ENCODE peak calls at places on chromosomes 12 and 14, in eight cellular contexts. O, U, T, G, A, P, B and N are unnamed samples.

GRCh38 chr14:68675233-68675577 is 117.7 kb downstream of the ZFP36L1 start:
- DNase-seq in O (no peak), U (no peak), T (no peak), G (peak; percentile 76), A (no peak), P (no peak), B (no peak), N (peak; percentile 68)

GRCh38 chr12:121538699-121539061 is 42.1 kb downstream of the KDM2B start:
- DNase-seq in O (no peak), U (no peak), T (no peak), G (no peak), A (no peak), P (no peak), B (no peak), N (no peak)

GRCh38 chr14:101584049-101584859 is 23.0 kb downstream of the DIO3 start:
- DNase-seq in O (no peak), U (no peak), T (peak; percentile 62), G (no peak), A (no peak), P (no peak), B (no peak), N (no peak)

GRCh38 chr14:95895720-95896119 is 19.1 kb downstream of the TUNAR start:
- DNase-seq in O (no peak), U (no peak), T (no peak), G (no peak), A (no peak), P (no peak), B (no peak), N (no peak)

GRCh38 chr14:34971381-34971780 is 11.4 kb upstream of the SRP54 start:
- DNase-seq in O (no peak), U (no peak), T (no peak), G (no peak), A (no peak), P (no peak), B (no peak), N (no peak)

GRCh38 chr14:46250113-46250703 is 401.4 kb downstream of the RPL10L start:
- DNase-seq in O (no peak), U (no peak), T (peak; percentile 48), G (peak; percentile 2), A (no peak), P (no peak), B (no peak), N (peak; percentile 4)

GRCh38 chr14:21978184-21978998 is 304.8 kb upstream of the OR4E1 start:
- DNase-seq in O (peak; percentile 58), U (peak; percentile 65), T (peak; percentile 35), G (no peak), A (peak; percentile 56), P (no peak), B (peak; percentile 37), N (no peak)

GRCh38 chr12:114405449-114406271 is at the start of gene TBX5:
- DNase-seq in O (no peak), U (no peak), T (no peak), G (no peak), A (no peak), P (no peak), B (no peak), N (no peak)

GRCh38 chr12:56763753-56764657 is 881 bp downstream of the HSD17B6 start:
- DNase-seq in O (no peak), U (no peak), T (peak; percentile 63), G (no peak), A (no peak), P (no peak), B (no peak), N (no peak)

GRCh38 chr12:75177997-75178396 is 31.6 kb downstream of the KCNC2 start:
- DNase-seq in O (no peak), U (no peak), T (peak; percentile 86), G (peak; percentile 49), A (no peak), P (no peak), B (no peak), N (peak; percentile 16)

GRCh38 chr12:110992909-110993308 is 72.5 kb upstream of the MYL2 start:
- DNase-seq in O (no peak), U (no peak), T (no peak), G (no peak), A (no peak), P (no peak), B (no peak), N (no peak)

GRCh38 chr12:65192963-65193516 is 23.7 kb downstream of the LEMD3 start:
- DNase-seq in O (no peak), U (no peak), T (no peak), G (no peak), A (no peak), P (no peak), B (no peak), N (no peak)

GRCh38 chr14:89332031-89332430 is 85.0 kb downstream of the FOXN3 start:
- DNase-seq in O (no peak), U (no peak), T (peak; percentile 59), G (no peak), A (no peak), P (no peak), B (no peak), N (no peak)

GRCh38 chr12:76303365-76303764 is 44.9 kb downstream of the BBS10 start:
- DNase-seq in O (no peak), U (no peak), T (peak; percentile 24), G (no peak), A (no peak), P (no peak), B (no peak), N (no peak)

GRCh38 chr12:89875809-89876208 is 167.2 kb upstream of the ATP2B1 start:
- DNase-seq in O (no peak), U (no peak), T (no peak), G (no peak), A (no peak), P (no peak), B (no peak), N (no peak)